ENCODE peak calls at places on chromosomes 16 and 17, in five cellular contexts. One of them, this sample, is unnamed.

GRCh38 chr16:29675811-29676643 is 3.0 kb upstream of the QPRT start:
- DNase-seq in fibroblast of the aortic adventitia: no peak
- DNase-seq in left ventricle myocardium inferior: no peak
- DNase-seq in OCI-LY7: peak
- DNase-seq in epithelial cell of proximal tubule: no peak
- DNase-seq in this sample: no peak

GRCh38 chr16:71360378-71360777 is 1.9 kb downstream of the CALB2 start:
- DNase-seq in OCI-LY7: no peak
- DNase-seq in fibroblast of the aortic adventitia: peak
- DNase-seq in epithelial cell of proximal tubule: peak
- DNase-seq in left ventricle myocardium inferior: no peak
- DNase-seq in this sample: no peak

GRCh38 chr17:3968886-3969524 is 4.8 kb upstream of the ATP2A3 start:
- DNase-seq in OCI-LY7: no peak
- DNase-seq in epithelial cell of proximal tubule: no peak
- DNase-seq in fibroblast of the aortic adventitia: no peak
- DNase-seq in left ventricle myocardium inferior: no peak
- DNase-seq in this sample: no peak

GRCh38 chr16:25707982-25708583 is 16.3 kb downstream of the HS3ST4 start:
- DNase-seq in fibroblast of the aortic adventitia: peak
- DNase-seq in epithelial cell of proximal tubule: no peak
- DNase-seq in OCI-LY7: peak
- DNase-seq in left ventricle myocardium inferior: no peak
- DNase-seq in this sample: no peak

GRCh38 chr16:13919330-13919682 is 648 bp upstream of the ERCC4 start:
- DNase-seq in left ventricle myocardium inferior: no peak
- DNase-seq in epithelial cell of proximal tubule: no peak
- DNase-seq in fibroblast of the aortic adventitia: peak
- DNase-seq in OCI-LY7: peak
- DNase-seq in this sample: no peak

GRCh38 chr16:67594256-67594915 is 32.1 kb downstream of the CTCF start:
- DNase-seq in left ventricle myocardium inferior: no peak
- DNase-seq in OCI-LY7: no peak
- DNase-seq in epithelial cell of proximal tubule: no peak
- DNase-seq in fibroblast of the aortic adventitia: no peak
- DNase-seq in this sample: no peak

GRCh38 chr17:49779730-49780220 is 8.7 kb upstream of the KAT7 start:
- DNase-seq in OCI-LY7: peak
- DNase-seq in fibroblast of the aortic adventitia: peak
- DNase-seq in epithelial cell of proximal tubule: no peak
- DNase-seq in left ventricle myocardium inferior: no peak
- DNase-seq in this sample: no peak

GRCh38 chr16:23324727-23325126 is 22.6 kb downstream of the SCNN1B start:
- DNase-seq in epithelial cell of proximal tubule: no peak
- DNase-seq in left ventricle myocardium inferior: peak
- DNase-seq in fibroblast of the aortic adventitia: no peak
- DNase-seq in OCI-LY7: no peak
- DNase-seq in this sample: no peak

GRCh38 chr17:47208744-47209488 is at the start of gene MYL4:
- DNase-seq in fibroblast of the aortic adventitia: no peak
- DNase-seq in left ventricle myocardium inferior: no peak
- DNase-seq in epithelial cell of proximal tubule: no peak
- DNase-seq in OCI-LY7: peak
- DNase-seq in this sample: no peak

GRCh38 chr16:72989203-72989991 is 58.5 kb downstream of the ZFHX3 start:
- DNase-seq in left ventricle myocardium inferior: no peak
- DNase-seq in fibroblast of the aortic adventitia: peak
- DNase-seq in epithelial cell of proximal tubule: peak
- DNase-seq in OCI-LY7: no peak
- DNase-seq in this sample: no peak

GRCh38 chr17:41987642-41988041 is 21.0 kb downstream of the CNP start:
- DNase-seq in OCI-LY7: peak
- DNase-seq in epithelial cell of proximal tubule: no peak
- DNase-seq in fibroblast of the aortic adventitia: no peak
- DNase-seq in left ventricle myocardium inferior: no peak
- DNase-seq in this sample: no peak

GRCh38 chr16:86051376-86052114 is 152.6 kb downstream of the IRF8 start:
- DNase-seq in left ventricle myocardium inferior: no peak
- DNase-seq in epithelial cell of proximal tubule: no peak
- DNase-seq in fibroblast of the aortic adventitia: no peak
- DNase-seq in OCI-LY7: no peak
- DNase-seq in this sample: no peak

GRCh38 chr17:27268394-27269085 is 25.4 kb upstream of the WSB1 start:
- DNase-seq in epithelial cell of proximal tubule: no peak
- DNase-seq in fibroblast of the aortic adventitia: no peak
- DNase-seq in left ventricle myocardium inferior: no peak
- DNase-seq in OCI-LY7: no peak
- DNase-seq in this sample: no peak

GRCh38 chr17:77375917-77376651 is 235.3 kb downstream of the SEC14L1 start:
- DNase-seq in left ventricle myocardium inferior: no peak
- DNase-seq in epithelial cell of proximal tubule: no peak
- DNase-seq in fibroblast of the aortic adventitia: peak
- DNase-seq in OCI-LY7: no peak
- DNase-seq in this sample: no peak

GRCh38 chr16:70437582-70438324 is 1.1 kb downstream of the ST3GAL2 start:
- DNase-seq in epithelial cell of proximal tubule: no peak
- DNase-seq in fibroblast of the aortic adventitia: peak
- DNase-seq in OCI-LY7: peak
- DNase-seq in left ventricle myocardium inferior: no peak
- DNase-seq in this sample: no peak

GRCh38 chr16:66735891-66736290 is 15.5 kb downstream of the DYNC1LI2 start:
- DNase-seq in fibroblast of the aortic adventitia: no peak
- DNase-seq in OCI-LY7: no peak
- DNase-seq in left ventricle myocardium inferior: no peak
- DNase-seq in epithelial cell of proximal tubule: no peak
- DNase-seq in this sample: no peak

GRCh38 chr16:9047689-9048301 is 43.6 kb upstream of the HAPSTR1 start:
- DNase-seq in epithelial cell of proximal tubule: peak
- DNase-seq in left ventricle myocardium inferior: peak
- DNase-seq in fibroblast of the aortic adventitia: peak
- DNase-seq in OCI-LY7: no peak
- DNase-seq in this sample: no peak

GRCh38 chr17:69223809-69224208 is 4.8 kb downstream of the ABCA10 start:
- DNase-seq in OCI-LY7: peak
- DNase-seq in left ventricle myocardium inferior: no peak
- DNase-seq in fibroblast of the aortic adventitia: peak
- DNase-seq in epithelial cell of proximal tubule: peak
- DNase-seq in this sample: no peak

GRCh38 chr16:28999577-28999976 is 14.7 kb downstream of the LAT start:
- DNase-seq in left ventricle myocardium inferior: no peak
- DNase-seq in fibroblast of the aortic adventitia: no peak
- DNase-seq in OCI-LY7: no peak
- DNase-seq in epithelial cell of proximal tubule: no peak
- DNase-seq in this sample: no peak

GRCh38 chr16:75256871-75257343 is 5.5 kb upstream of the BCAR1 start:
- DNase-seq in epithelial cell of proximal tubule: no peak
- DNase-seq in OCI-LY7: no peak
- DNase-seq in fibroblast of the aortic adventitia: peak
- DNase-seq in left ventricle myocardium inferior: no peak
- DNase-seq in this sample: no peak
- TF ChIP-seq CTCF in epithelial cell of proximal tubule: no peak
- TF ChIP-seq CTCF in OCI-LY7: no peak
- TF ChIP-seq CTCF in fibroblast of the aortic adventitia: no peak
- TF ChIP-seq CTCF in left ventricle myocardium inferior: no peak
- TF ChIP-seq CTCF in this sample: no peak

GRCh38 chr16:24409045-24409444 is 130.3 kb upstream of the RBBP6 start:
- DNase-seq in epithelial cell of proximal tubule: no peak
- DNase-seq in left ventricle myocardium inferior: no peak
- DNase-seq in OCI-LY7: peak
- DNase-seq in fibroblast of the aortic adventitia: no peak
- DNase-seq in this sample: no peak
- TF ChIP-seq CTCF in epithelial cell of proximal tubule: no peak
- TF ChIP-seq CTCF in left ventricle myocardium inferior: no peak
- TF ChIP-seq CTCF in OCI-LY7: peak
- TF ChIP-seq CTCF in fibroblast of the aortic adventitia: no peak
- TF ChIP-seq CTCF in this sample: no peak

GRCh38 chr16:65634291-65634690 is 512.4 kb upstream of the CDH11 start:
- DNase-seq in fibroblast of the aortic adventitia: no peak
- DNase-seq in left ventricle myocardium inferior: no peak
- DNase-seq in epithelial cell of proximal tubule: no peak
- DNase-seq in OCI-LY7: no peak
- DNase-seq in this sample: no peak
- TF ChIP-seq CTCF in fibroblast of the aortic adventitia: no peak
- TF ChIP-seq CTCF in left ventricle myocardium inferior: no peak
- TF ChIP-seq CTCF in epithelial cell of proximal tubule: no peak
- TF ChIP-seq CTCF in OCI-LY7: no peak
- TF ChIP-seq CTCF in this sample: no peak

GRCh38 chr16:60682219-60682618 is 1354.0 kb downstream of the CDH8 start:
- DNase-seq in epithelial cell of proximal tubule: no peak
- DNase-seq in fibroblast of the aortic adventitia: no peak
- DNase-seq in OCI-LY7: no peak
- DNase-seq in left ventricle myocardium inferior: no peak
- DNase-seq in this sample: no peak

GRCh38 chr16:60684002-60684401 is 1352.2 kb downstream of the CDH8 start:
- DNase-seq in OCI-LY7: no peak
- DNase-seq in epithelial cell of proximal tubule: no peak
- DNase-seq in fibroblast of the aortic adventitia: no peak
- DNase-seq in left ventricle myocardium inferior: no peak
- DNase-seq in this sample: no peak

GRCh38 chr16:60681014-60681413 is 1355.2 kb downstream of the CDH8 start:
- DNase-seq in left ventricle myocardium inferior: no peak
- DNase-seq in fibroblast of the aortic adventitia: no peak
- DNase-seq in OCI-LY7: no peak
- DNase-seq in epithelial cell of proximal tubule: no peak
- DNase-seq in this sample: no peak

GRCh38 chr16:60686824-60687223 is 1349.4 kb downstream of the CDH8 start:
- DNase-seq in OCI-LY7: no peak
- DNase-seq in left ventricle myocardium inferior: no peak
- DNase-seq in epithelial cell of proximal tubule: no peak
- DNase-seq in fibroblast of the aortic adventitia: no peak
- DNase-seq in this sample: no peak
- TF ChIP-seq CTCF in OCI-LY7: peak
- TF ChIP-seq CTCF in left ventricle myocardium inferior: no peak
- TF ChIP-seq CTCF in epithelial cell of proximal tubule: no peak
- TF ChIP-seq CTCF in fibroblast of the aortic adventitia: no peak
- TF ChIP-seq CTCF in this sample: no peak

GRCh38 chr17:51118330-51119195 is 2.1 kb downstream of the SPAG9 start:
- DNase-seq in epithelial cell of proximal tubule: no peak
- DNase-seq in fibroblast of the aortic adventitia: peak
- DNase-seq in left ventricle myocardium inferior: no peak
- DNase-seq in OCI-LY7: peak
- DNase-seq in this sample: no peak

GRCh38 chr17:51120739-51121619 is at the start of gene SPAG9:
- DNase-seq in OCI-LY7: peak
- DNase-seq in left ventricle myocardium inferior: peak
- DNase-seq in fibroblast of the aortic adventitia: peak
- DNase-seq in epithelial cell of proximal tubule: peak
- DNase-seq in this sample: peak

GRCh38 chr17:51121620-51122472 is 1.2 kb upstream of the SPAG9 start:
- DNase-seq in left ventricle myocardium inferior: peak
- DNase-seq in epithelial cell of proximal tubule: peak
- DNase-seq in OCI-LY7: peak
- DNase-seq in fibroblast of the aortic adventitia: peak
- DNase-seq in this sample: peak

GRCh38 chr17:51120357-51120738 is 320 bp downstream of the SPAG9 start:
- DNase-seq in fibroblast of the aortic adventitia: no peak
- DNase-seq in epithelial cell of proximal tubule: no peak
- DNase-seq in left ventricle myocardium inferior: no peak
- DNase-seq in OCI-LY7: peak
- DNase-seq in this sample: no peak

GRCh38 chr17:51119415-51120356 is 982 bp downstream of the SPAG9 start:
- DNase-seq in OCI-LY7: peak
- DNase-seq in epithelial cell of proximal tubule: no peak
- DNase-seq in fibroblast of the aortic adventitia: peak
- DNase-seq in left ventricle myocardium inferior: peak
- DNase-seq in this sample: peak
- TF ChIP-seq CTCF in OCI-LY7: no peak
- TF ChIP-seq CTCF in epithelial cell of proximal tubule: peak
- TF ChIP-seq CTCF in fibroblast of the aortic adventitia: peak
- TF ChIP-seq CTCF in left ventricle myocardium inferior: peak
- TF ChIP-seq CTCF in this sample: no peak

GRCh38 chr17:33021731-33022408 is 30.2 kb downstream of the SPACA3 start:
- DNase-seq in OCI-LY7: no peak
- DNase-seq in epithelial cell of proximal tubule: no peak
- DNase-seq in left ventricle myocardium inferior: no peak
- DNase-seq in fibroblast of the aortic adventitia: no peak
- DNase-seq in this sample: no peak
- TF ChIP-seq CTCF in OCI-LY7: no peak
- TF ChIP-seq CTCF in epithelial cell of proximal tubule: peak
- TF ChIP-seq CTCF in left ventricle myocardium inferior: no peak
- TF ChIP-seq CTCF in fibroblast of the aortic adventitia: no peak
- TF ChIP-seq CTCF in this sample: no peak

GRCh38 chr16:56608876-56609462 is 585 bp downstream of the MT2A start:
- DNase-seq in left ventricle myocardium inferior: no peak
- DNase-seq in epithelial cell of proximal tubule: no peak
- DNase-seq in fibroblast of the aortic adventitia: peak
- DNase-seq in OCI-LY7: no peak
- DNase-seq in this sample: no peak

GRCh38 chr16:56610609-56611111 is 2.3 kb downstream of the MT2A start:
- DNase-seq in left ventricle myocardium inferior: no peak
- DNase-seq in fibroblast of the aortic adventitia: peak
- DNase-seq in OCI-LY7: no peak
- DNase-seq in epithelial cell of proximal tubule: no peak
- DNase-seq in this sample: no peak

GRCh38 chr16:56611281-56611833 is 3.0 kb downstream of the MT2A start:
- DNase-seq in epithelial cell of proximal tubule: no peak
- DNase-seq in OCI-LY7: no peak
- DNase-seq in left ventricle myocardium inferior: peak
- DNase-seq in fibroblast of the aortic adventitia: peak
- DNase-seq in this sample: no peak

GRCh38 chr16:56609463-56609921 is 1.1 kb downstream of the MT2A start:
- DNase-seq in OCI-LY7: peak
- DNase-seq in fibroblast of the aortic adventitia: peak
- DNase-seq in epithelial cell of proximal tubule: no peak
- DNase-seq in left ventricle myocardium inferior: no peak
- DNase-seq in this sample: no peak

DNA sequence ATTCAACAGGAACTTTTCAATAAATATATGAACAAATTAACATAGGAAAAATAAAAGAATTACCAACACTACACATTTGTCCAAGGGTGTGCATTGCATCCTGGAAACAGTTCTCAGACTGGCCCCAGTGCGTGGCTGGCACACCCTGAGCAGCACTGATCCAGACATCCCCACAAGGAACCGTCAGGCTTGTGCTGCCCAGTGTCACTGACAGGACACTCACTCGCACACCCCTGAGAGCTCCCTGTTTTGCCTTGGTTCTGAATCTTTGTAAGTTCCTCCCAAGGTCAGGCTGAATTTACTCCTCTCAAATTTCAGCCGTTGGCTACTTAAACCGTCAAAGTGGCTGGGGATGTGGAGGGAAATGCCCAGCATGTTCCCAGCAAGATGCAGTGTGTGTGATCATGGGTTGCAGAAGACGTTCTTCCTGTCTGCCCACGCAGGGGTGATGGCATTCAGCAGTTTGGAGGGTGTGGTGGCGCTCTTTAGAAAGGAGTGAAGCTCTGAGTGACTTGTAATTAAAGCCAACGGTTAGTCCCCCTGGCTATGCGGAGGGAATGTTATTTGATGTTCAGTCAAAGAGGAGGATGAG is 1.7 kb downstream of the MT2A start:
- DNase-seq in OCI-LY7: peak
- DNase-seq in epithelial cell of proximal tubule: peak
- DNase-seq in fibroblast of the aortic adventitia: peak
- DNase-seq in left ventricle myocardium inferior: no peak
- DNase-seq in this sample: no peak
- TF ChIP-seq CTCF in OCI-LY7: peak
- TF ChIP-seq CTCF in epithelial cell of proximal tubule: no peak
- TF ChIP-seq CTCF in fibroblast of the aortic adventitia: no peak
- TF ChIP-seq CTCF in left ventricle myocardium inferior: no peak
- TF ChIP-seq CTCF in this sample: no peak

GRCh38 chr16:648071-648785 is 937 bp upstream of the WDR90 start:
- DNase-seq in left ventricle myocardium inferior: no peak
- DNase-seq in epithelial cell of proximal tubule: no peak
- DNase-seq in fibroblast of the aortic adventitia: peak
- DNase-seq in OCI-LY7: peak
- DNase-seq in this sample: no peak
- TF ChIP-seq CTCF in left ventricle myocardium inferior: peak
- TF ChIP-seq CTCF in epithelial cell of proximal tubule: peak
- TF ChIP-seq CTCF in fibroblast of the aortic adventitia: peak
- TF ChIP-seq CTCF in OCI-LY7: peak
- TF ChIP-seq CTCF in this sample: no peak

This sample was measured in activated B cell treated with CpG ODN at 0.5 μM for 24 hours.